ENCODE peak calls at places on chromosomes 7 and 10, in seven cellular contexts. One of them, this sample, is unnamed.

GRCh38 chr7:36623247-36623646 is 101.0 kb downstream of the AOAH start:
- DNase-seq in stimulated activated CD4-positive, alpha-beta T cell treated with anti-CD3 and anti-CD28 coated beads, Interleukin-1b, Interleukin-23, amount 100 ng/mL, for 1 hour: no peak
- DNase-seq in NK-92 treated with Interleukin-12 subunit alpha and Interleukin-12 subunit beta, amount 100 ng/mL, for 24 hours: no peak
- DNase-seq in hepatic stellate cell: no peak
- DNase-seq in H9: no peak
- DNase-seq in natural killer cell treated with Interleukin-12 subunit alpha and Interleukin-12 subunit beta and Interleukin-15 and Interleukin-18, amount 100 ng/mL, for 72 hours: no peak
- DNase-seq in choroid plexus epithelial cell: no peak
- DNase-seq in this sample: no peak

GRCh38 chr10:80537705-80538480 is at the start of gene SH2D4B:
- DNase-seq in natural killer cell treated with Interleukin-12 subunit alpha and Interleukin-12 subunit beta and Interleukin-15 and Interleukin-18, amount 100 ng/mL, for 72 hours: no peak
- DNase-seq in H9: no peak
- DNase-seq in stimulated activated CD4-positive, alpha-beta T cell treated with anti-CD3 and anti-CD28 coated beads, Interleukin-1b, Interleukin-23, amount 100 ng/mL, for 1 hour: no peak
- DNase-seq in NK-92 treated with Interleukin-12 subunit alpha and Interleukin-12 subunit beta, amount 100 ng/mL, for 24 hours: no peak
- DNase-seq in choroid plexus epithelial cell: no peak
- DNase-seq in hepatic stellate cell: no peak
- DNase-seq in this sample: no peak

GRCh38 chr10:114026189-114027040 is 17.3 kb upstream of the ADRB1 start:
- DNase-seq in H9: no peak
- DNase-seq in stimulated activated CD4-positive, alpha-beta T cell treated with anti-CD3 and anti-CD28 coated beads, Interleukin-1b, Interleukin-23, amount 100 ng/mL, for 1 hour: no peak
- DNase-seq in NK-92 treated with Interleukin-12 subunit alpha and Interleukin-12 subunit beta, amount 100 ng/mL, for 24 hours: no peak
- DNase-seq in hepatic stellate cell: peak
- DNase-seq in natural killer cell treated with Interleukin-12 subunit alpha and Interleukin-12 subunit beta and Interleukin-15 and Interleukin-18, amount 100 ng/mL, for 72 hours: no peak
- DNase-seq in choroid plexus epithelial cell: peak
- DNase-seq in this sample: peak

GRCh38 chr7:557556-557877 is 37.9 kb upstream of the PDGFA start:
- DNase-seq in H9: no peak
- DNase-seq in choroid plexus epithelial cell: no peak
- DNase-seq in stimulated activated CD4-positive, alpha-beta T cell treated with anti-CD3 and anti-CD28 coated beads, Interleukin-1b, Interleukin-23, amount 100 ng/mL, for 1 hour: no peak
- DNase-seq in NK-92 treated with Interleukin-12 subunit alpha and Interleukin-12 subunit beta, amount 100 ng/mL, for 24 hours: no peak
- DNase-seq in hepatic stellate cell: peak
- DNase-seq in natural killer cell treated with Interleukin-12 subunit alpha and Interleukin-12 subunit beta and Interleukin-15 and Interleukin-18, amount 100 ng/mL, for 72 hours: no peak
- DNase-seq in this sample: no peak

GRCh38 chr10:10665750-10666149 is 351.9 kb upstream of the CELF2 start:
- DNase-seq in hepatic stellate cell: no peak
- DNase-seq in H9: no peak
- DNase-seq in choroid plexus epithelial cell: no peak
- DNase-seq in stimulated activated CD4-positive, alpha-beta T cell treated with anti-CD3 and anti-CD28 coated beads, Interleukin-1b, Interleukin-23, amount 100 ng/mL, for 1 hour: no peak
- DNase-seq in NK-92 treated with Interleukin-12 subunit alpha and Interleukin-12 subunit beta, amount 100 ng/mL, for 24 hours: no peak
- DNase-seq in natural killer cell treated with Interleukin-12 subunit alpha and Interleukin-12 subunit beta and Interleukin-15 and Interleukin-18, amount 100 ng/mL, for 72 hours: no peak
- DNase-seq in this sample: no peak

GRCh38 chr10:1402821-1403507 is 334.4 kb downstream of the ADARB2 start:
- DNase-seq in H9: no peak
- DNase-seq in NK-92 treated with Interleukin-12 subunit alpha and Interleukin-12 subunit beta, amount 100 ng/mL, for 24 hours: no peak
- DNase-seq in stimulated activated CD4-positive, alpha-beta T cell treated with anti-CD3 and anti-CD28 coated beads, Interleukin-1b, Interleukin-23, amount 100 ng/mL, for 1 hour: no peak
- DNase-seq in choroid plexus epithelial cell: no peak
- DNase-seq in hepatic stellate cell: no peak
- DNase-seq in natural killer cell treated with Interleukin-12 subunit alpha and Interleukin-12 subunit beta and Interleukin-15 and Interleukin-18, amount 100 ng/mL, for 72 hours: no peak
- DNase-seq in this sample: no peak

GRCh38 chr7:101817930-101818698 is 688 bp downstream of the CUX1 start:
- DNase-seq in hepatic stellate cell: peak
- DNase-seq in natural killer cell treated with Interleukin-12 subunit alpha and Interleukin-12 subunit beta and Interleukin-15 and Interleukin-18, amount 100 ng/mL, for 72 hours: no peak
- DNase-seq in H9: no peak
- DNase-seq in choroid plexus epithelial cell: peak
- DNase-seq in NK-92 treated with Interleukin-12 subunit alpha and Interleukin-12 subunit beta, amount 100 ng/mL, for 24 hours: no peak
- DNase-seq in stimulated activated CD4-positive, alpha-beta T cell treated with anti-CD3 and anti-CD28 coated beads, Interleukin-1b, Interleukin-23, amount 100 ng/mL, for 1 hour: no peak
- DNase-seq in this sample: peak

GRCh38 chr10:75982611-75983369 is 551.4 kb downstream of the LRMDA start:
- DNase-seq in natural killer cell treated with Interleukin-12 subunit alpha and Interleukin-12 subunit beta and Interleukin-15 and Interleukin-18, amount 100 ng/mL, for 72 hours: no peak
- DNase-seq in stimulated activated CD4-positive, alpha-beta T cell treated with anti-CD3 and anti-CD28 coated beads, Interleukin-1b, Interleukin-23, amount 100 ng/mL, for 1 hour: no peak
- DNase-seq in NK-92 treated with Interleukin-12 subunit alpha and Interleukin-12 subunit beta, amount 100 ng/mL, for 24 hours: no peak
- DNase-seq in H9: no peak
- DNase-seq in hepatic stellate cell: no peak
- DNase-seq in choroid plexus epithelial cell: peak
- DNase-seq in this sample: peak

GRCh38 chr10:29630205-29631048 is 4.3 kb downstream of the SVIL start:
- DNase-seq in natural killer cell treated with Interleukin-12 subunit alpha and Interleukin-12 subunit beta and Interleukin-15 and Interleukin-18, amount 100 ng/mL, for 72 hours: no peak
- DNase-seq in choroid plexus epithelial cell: no peak
- DNase-seq in H9: no peak
- DNase-seq in stimulated activated CD4-positive, alpha-beta T cell treated with anti-CD3 and anti-CD28 coated beads, Interleukin-1b, Interleukin-23, amount 100 ng/mL, for 1 hour: no peak
- DNase-seq in NK-92 treated with Interleukin-12 subunit alpha and Interleukin-12 subunit beta, amount 100 ng/mL, for 24 hours: no peak
- DNase-seq in hepatic stellate cell: no peak
- DNase-seq in this sample: no peak

GRCh38 chr10:130767116-130767730 is 544.3 kb downstream of the TCERG1L start:
- DNase-seq in hepatic stellate cell: no peak
- DNase-seq in H9: no peak
- DNase-seq in stimulated activated CD4-positive, alpha-beta T cell treated with anti-CD3 and anti-CD28 coated beads, Interleukin-1b, Interleukin-23, amount 100 ng/mL, for 1 hour: no peak
- DNase-seq in natural killer cell treated with Interleukin-12 subunit alpha and Interleukin-12 subunit beta and Interleukin-15 and Interleukin-18, amount 100 ng/mL, for 72 hours: peak
- DNase-seq in choroid plexus epithelial cell: no peak
- DNase-seq in NK-92 treated with Interleukin-12 subunit alpha and Interleukin-12 subunit beta, amount 100 ng/mL, for 24 hours: no peak
- DNase-seq in this sample: no peak

GRCh38 chr7:45574521-45575500 is 643 bp downstream of the ADCY1 start:
- DNase-seq in stimulated activated CD4-positive, alpha-beta T cell treated with anti-CD3 and anti-CD28 coated beads, Interleukin-1b, Interleukin-23, amount 100 ng/mL, for 1 hour: no peak
- DNase-seq in H9: peak
- DNase-seq in choroid plexus epithelial cell: peak
- DNase-seq in natural killer cell treated with Interleukin-12 subunit alpha and Interleukin-12 subunit beta and Interleukin-15 and Interleukin-18, amount 100 ng/mL, for 72 hours: no peak
- DNase-seq in hepatic stellate cell: peak
- DNase-seq in NK-92 treated with Interleukin-12 subunit alpha and Interleukin-12 subunit beta, amount 100 ng/mL, for 24 hours: no peak
- DNase-seq in this sample: peak

GRCh38 chr10:95445837-95446347 is 115.3 kb downstream of the SORBS1 start:
- DNase-seq in hepatic stellate cell: peak
- DNase-seq in natural killer cell treated with Interleukin-12 subunit alpha and Interleukin-12 subunit beta and Interleukin-15 and Interleukin-18, amount 100 ng/mL, for 72 hours: no peak
- DNase-seq in choroid plexus epithelial cell: peak
- DNase-seq in H9: peak
- DNase-seq in NK-92 treated with Interleukin-12 subunit alpha and Interleukin-12 subunit beta, amount 100 ng/mL, for 24 hours: peak
- DNase-seq in stimulated activated CD4-positive, alpha-beta T cell treated with anti-CD3 and anti-CD28 coated beads, Interleukin-1b, Interleukin-23, amount 100 ng/mL, for 1 hour: no peak
- DNase-seq in this sample: peak

GRCh38 chr10:79192677-79193003 is 123.9 kb downstream of the ZMIZ1 start:
- DNase-seq in choroid plexus epithelial cell: peak
- DNase-seq in natural killer cell treated with Interleukin-12 subunit alpha and Interleukin-12 subunit beta and Interleukin-15 and Interleukin-18, amount 100 ng/mL, for 72 hours: no peak
- DNase-seq in hepatic stellate cell: peak
- DNase-seq in H9: no peak
- DNase-seq in stimulated activated CD4-positive, alpha-beta T cell treated with anti-CD3 and anti-CD28 coated beads, Interleukin-1b, Interleukin-23, amount 100 ng/mL, for 1 hour: no peak
- DNase-seq in NK-92 treated with Interleukin-12 subunit alpha and Interleukin-12 subunit beta, amount 100 ng/mL, for 24 hours: no peak
- DNase-seq in this sample: peak

GRCh38 chr7:43559171-43559938 is 23.6 kb upstream of the STK17A start:
- DNase-seq in H9: no peak
- DNase-seq in choroid plexus epithelial cell: no peak
- DNase-seq in NK-92 treated with Interleukin-12 subunit alpha and Interleukin-12 subunit beta, amount 100 ng/mL, for 24 hours: no peak
- DNase-seq in hepatic stellate cell: no peak
- DNase-seq in natural killer cell treated with Interleukin-12 subunit alpha and Interleukin-12 subunit beta and Interleukin-15 and Interleukin-18, amount 100 ng/mL, for 72 hours: no peak
- DNase-seq in stimulated activated CD4-positive, alpha-beta T cell treated with anti-CD3 and anti-CD28 coated beads, Interleukin-1b, Interleukin-23, amount 100 ng/mL, for 1 hour: no peak
- DNase-seq in this sample: no peak

GRCh38 chr7:13641699-13642098 is 347.8 kb downstream of the ETV1 start:
- DNase-seq in NK-92 treated with Interleukin-12 subunit alpha and Interleukin-12 subunit beta, amount 100 ng/mL, for 24 hours: no peak
- DNase-seq in choroid plexus epithelial cell: peak
- DNase-seq in hepatic stellate cell: no peak
- DNase-seq in H9: no peak
- DNase-seq in stimulated activated CD4-positive, alpha-beta T cell treated with anti-CD3 and anti-CD28 coated beads, Interleukin-1b, Interleukin-23, amount 100 ng/mL, for 1 hour: no peak
- DNase-seq in natural killer cell treated with Interleukin-12 subunit alpha and Interleukin-12 subunit beta and Interleukin-15 and Interleukin-18, amount 100 ng/mL, for 72 hours: no peak
- DNase-seq in this sample: peak